ENCODE peak calls at places on chromosomes 1 and 21, in eight cellular contexts. One of them, this sample, is unnamed.

GRCh38 chr1:246687002-246687401 is 37.2 kb upstream of the SCCPDH start:
- DNase-seq in hepatocyte: no peak
- DNase-seq in cardiac muscle cell: no peak
- DNase-seq in neural progenitor cell: peak; percentile 64
- DNase-seq in bronchial epithelial cell: no peak
- DNase-seq in tibial nerve: no peak
- DNase-seq in H9: peak; percentile 68
- DNase-seq in CD4-positive, CD25-positive, alpha-beta regulatory T cell: no peak
- DNase-seq in this sample: no peak

GRCh38 chr1:221715321-221716169 is 26.3 kb downstream of the DUSP10 start:
- DNase-seq in bronchial epithelial cell: peak; percentile 64
- DNase-seq in CD4-positive, CD25-positive, alpha-beta regulatory T cell: peak; percentile 43
- DNase-seq in neural progenitor cell: peak; percentile 32
- DNase-seq in hepatocyte: peak; percentile 47
- DNase-seq in tibial nerve: no peak
- DNase-seq in H9: peak; percentile 92
- DNase-seq in cardiac muscle cell: no peak
- DNase-seq in this sample: no peak

GRCh38 chr1:178109348-178110143 is 15.6 kb downstream of the RASAL2 start:
- DNase-seq in hepatocyte: no peak
- DNase-seq in tibial nerve: no peak
- DNase-seq in cardiac muscle cell: no peak
- DNase-seq in neural progenitor cell: no peak
- DNase-seq in bronchial epithelial cell: peak; percentile 74
- DNase-seq in CD4-positive, CD25-positive, alpha-beta regulatory T cell: no peak
- DNase-seq in H9: no peak
- DNase-seq in this sample: no peak

GRCh38 chr1:235415008-235415904 is 48.0 kb downstream of the TBCE start:
- DNase-seq in bronchial epithelial cell: peak; percentile 71
- DNase-seq in neural progenitor cell: peak; percentile 82
- DNase-seq in H9: peak; percentile 74
- DNase-seq in CD4-positive, CD25-positive, alpha-beta regulatory T cell: peak; percentile 61
- DNase-seq in hepatocyte: peak; percentile 82
- DNase-seq in cardiac muscle cell: peak; percentile 88
- DNase-seq in tibial nerve: peak; percentile 40
- DNase-seq in this sample: peak; percentile 20

GRCh38 chr21:45379171-45379900 is 25.6 kb upstream of the COL18A1 start:
- DNase-seq in bronchial epithelial cell: no peak
- DNase-seq in hepatocyte: no peak
- DNase-seq in tibial nerve: no peak
- DNase-seq in neural progenitor cell: no peak
- DNase-seq in H9: no peak
- DNase-seq in cardiac muscle cell: no peak
- DNase-seq in CD4-positive, CD25-positive, alpha-beta regulatory T cell: no peak
- DNase-seq in this sample: no peak

GRCh38 chr1:3196577-3197245 is 127.7 kb downstream of the PRDM16 start:
- DNase-seq in bronchial epithelial cell: no peak
- DNase-seq in CD4-positive, CD25-positive, alpha-beta regulatory T cell: no peak
- DNase-seq in cardiac muscle cell: no peak
- DNase-seq in H9: no peak
- DNase-seq in hepatocyte: no peak
- DNase-seq in neural progenitor cell: no peak
- DNase-seq in tibial nerve: no peak
- DNase-seq in this sample: no peak

GRCh38 chr21:36310016-36310415 is 10.0 kb upstream of the MORC3 start:
- DNase-seq in tibial nerve: no peak
- DNase-seq in H9: no peak
- DNase-seq in neural progenitor cell: no peak
- DNase-seq in CD4-positive, CD25-positive, alpha-beta regulatory T cell: peak; percentile 43
- DNase-seq in hepatocyte: no peak
- DNase-seq in bronchial epithelial cell: no peak
- DNase-seq in cardiac muscle cell: no peak
- DNase-seq in this sample: no peak

GRCh38 chr1:19091539-19091938 is 118.5 kb downstream of the UBR4 start:
- DNase-seq in CD4-positive, CD25-positive, alpha-beta regulatory T cell: no peak
- DNase-seq in cardiac muscle cell: peak; percentile 15
- DNase-seq in neural progenitor cell: no peak
- DNase-seq in H9: no peak
- DNase-seq in hepatocyte: no peak
- DNase-seq in bronchial epithelial cell: no peak
- DNase-seq in tibial nerve: no peak
- DNase-seq in this sample: no peak

GRCh38 chr21:32423320-32423719 is 10.8 kb downstream of the EVA1C start:
- DNase-seq in neural progenitor cell: no peak
- DNase-seq in bronchial epithelial cell: peak; percentile 78
- DNase-seq in H9: no peak
- DNase-seq in hepatocyte: no peak
- DNase-seq in cardiac muscle cell: peak; percentile 63
- DNase-seq in tibial nerve: no peak
- DNase-seq in CD4-positive, CD25-positive, alpha-beta regulatory T cell: no peak
- DNase-seq in this sample: no peak

GRCh38 chr21:35525443-35525842 is 476.3 kb upstream of the RUNX1 start:
- DNase-seq in CD4-positive, CD25-positive, alpha-beta regulatory T cell: peak; percentile 26
- DNase-seq in H9: no peak
- DNase-seq in cardiac muscle cell: no peak
- DNase-seq in neural progenitor cell: no peak
- DNase-seq in tibial nerve: no peak
- DNase-seq in hepatocyte: no peak
- DNase-seq in bronchial epithelial cell: peak; percentile 88
- DNase-seq in this sample: no peak

GRCh38 chr21:38950388-38951094 is 144.8 kb downstream of the ETS2 start:
- DNase-seq in cardiac muscle cell: peak; percentile 49
- DNase-seq in bronchial epithelial cell: peak; percentile 61
- DNase-seq in CD4-positive, CD25-positive, alpha-beta regulatory T cell: no peak
- DNase-seq in tibial nerve: no peak
- DNase-seq in neural progenitor cell: no peak
- DNase-seq in hepatocyte: peak; percentile 77
- DNase-seq in H9: no peak
- DNase-seq in this sample: no peak

GRCh38 chr21:42010507-42011493 is 640 bp upstream of the ZBTB21 start:
- DNase-seq in CD4-positive, CD25-positive, alpha-beta regulatory T cell: peak; percentile 43
- DNase-seq in tibial nerve: no peak
- DNase-seq in hepatocyte: peak; percentile 58
- DNase-seq in H9: peak; percentile 43
- DNase-seq in bronchial epithelial cell: no peak
- DNase-seq in neural progenitor cell: peak; percentile 74
- DNase-seq in cardiac muscle cell: peak; percentile 13
- DNase-seq in this sample: no peak

GRCh38 chr1:182210417-182210816 is 148.9 kb upstream of the ZNF648 start:
- DNase-seq in hepatocyte: no peak
- DNase-seq in bronchial epithelial cell: no peak
- DNase-seq in CD4-positive, CD25-positive, alpha-beta regulatory T cell: no peak
- DNase-seq in H9: no peak
- DNase-seq in tibial nerve: no peak
- DNase-seq in neural progenitor cell: no peak
- DNase-seq in cardiac muscle cell: no peak
- DNase-seq in this sample: no peak

GRCh38 chr1:231611111-231611510 is 15.5 kb upstream of the DISC1 start:
- DNase-seq in tibial nerve: no peak
- DNase-seq in bronchial epithelial cell: no peak
- DNase-seq in H9: no peak
- DNase-seq in neural progenitor cell: no peak
- DNase-seq in hepatocyte: no peak
- DNase-seq in cardiac muscle cell: no peak
- DNase-seq in CD4-positive, CD25-positive, alpha-beta regulatory T cell: no peak
- DNase-seq in this sample: no peak
- H3K27me3 ChIP-seq in tibial nerve: no peaks in the 10 kb centered on the region
- H3K27me3 ChIP-seq in bronchial epithelial cell: no peaks in the 10 kb centered on the region
- H3K27me3 ChIP-seq in H9: no peaks in the 10 kb centered on the region
- H3K27me3 ChIP-seq in neural progenitor cell: peaks cover 46% of the 10 kb centered on the region
- H3K27me3 ChIP-seq in hepatocyte: peaks cover 6% of the 10 kb centered on the region
- H3K27me3 ChIP-seq in cardiac muscle cell: no peaks in the 10 kb centered on the region
- H3K27me3 ChIP-seq in CD4-positive, CD25-positive, alpha-beta regulatory T cell: no peaks in the 10 kb centered on the region
- H3K27me3 ChIP-seq in this sample: no peaks in the 10 kb centered on the region

GRCh38 chr1:212710566-212710965 is 10.9 kb upstream of the BATF3 start:
- DNase-seq in tibial nerve: no peak
- DNase-seq in hepatocyte: no peak
- DNase-seq in neural progenitor cell: no peak
- DNase-seq in CD4-positive, CD25-positive, alpha-beta regulatory T cell: no peak
- DNase-seq in H9: no peak
- DNase-seq in bronchial epithelial cell: no peak
- DNase-seq in cardiac muscle cell: no peak
- DNase-seq in this sample: no peak
- H3K27me3 ChIP-seq in tibial nerve: no peaks in the 10 kb centered on the region
- H3K27me3 ChIP-seq in hepatocyte: no peaks in the 10 kb centered on the region
- H3K27me3 ChIP-seq in neural progenitor cell: no peaks in the 10 kb centered on the region
- H3K27me3 ChIP-seq in CD4-positive, CD25-positive, alpha-beta regulatory T cell: no peaks in the 10 kb centered on the region
- H3K27me3 ChIP-seq in H9: no peaks in the 10 kb centered on the region
- H3K27me3 ChIP-seq in bronchial epithelial cell: no peaks in the 10 kb centered on the region
- H3K27me3 ChIP-seq in cardiac muscle cell: no peaks in the 10 kb centered on the region
- H3K27me3 ChIP-seq in this sample: no peaks in the 10 kb centered on the region

GRCh38 chr1:34866762-34867109 is 7.2 kb upstream of the SMIM12 start:
- DNase-seq in bronchial epithelial cell: no peak
- DNase-seq in tibial nerve: no peak
- DNase-seq in hepatocyte: no peak
- DNase-seq in neural progenitor cell: no peak
- DNase-seq in H9: no peak
- DNase-seq in CD4-positive, CD25-positive, alpha-beta regulatory T cell: no peak
- DNase-seq in cardiac muscle cell: no peak
- DNase-seq in this sample: no peak
- H3K27me3 ChIP-seq in bronchial epithelial cell: peaks cover 2% of the 10 kb centered on the region
- H3K27me3 ChIP-seq in tibial nerve: no peaks in the 10 kb centered on the region
- H3K27me3 ChIP-seq in hepatocyte: peaks cover 7% of the 10 kb centered on the region
- H3K27me3 ChIP-seq in neural progenitor cell: peaks cover 68% of the 10 kb centered on the region
- H3K27me3 ChIP-seq in H9: no peaks in the 10 kb centered on the region
- H3K27me3 ChIP-seq in CD4-positive, CD25-positive, alpha-beta regulatory T cell: peaks cover 3% of the 10 kb centered on the region
- H3K27me3 ChIP-seq in cardiac muscle cell: peaks cover 44% of the 10 kb centered on the region
- H3K27me3 ChIP-seq in this sample: no peaks in the 10 kb centered on the region

GRCh38 chr1:22365331-22366295 is 86.0 kb upstream of the ZBTB40 start:
- DNase-seq in H9: no peak
- DNase-seq in bronchial epithelial cell: no peak
- DNase-seq in cardiac muscle cell: no peak
- DNase-seq in tibial nerve: no peak
- DNase-seq in CD4-positive, CD25-positive, alpha-beta regulatory T cell: no peak
- DNase-seq in neural progenitor cell: no peak
- DNase-seq in hepatocyte: no peak
- DNase-seq in this sample: no peak

GRCh38 chr1:22364764-22365163 is 86.9 kb upstream of the ZBTB40 start:
- DNase-seq in cardiac muscle cell: no peak
- DNase-seq in tibial nerve: no peak
- DNase-seq in bronchial epithelial cell: no peak
- DNase-seq in hepatocyte: no peak
- DNase-seq in H9: peak; percentile 65
- DNase-seq in neural progenitor cell: no peak
- DNase-seq in CD4-positive, CD25-positive, alpha-beta regulatory T cell: no peak
- DNase-seq in this sample: no peak

GRCh38 chr1:22362626-22363402 is 88.8 kb upstream of the ZBTB40 start:
- DNase-seq in CD4-positive, CD25-positive, alpha-beta regulatory T cell: no peak
- DNase-seq in hepatocyte: no peak
- DNase-seq in bronchial epithelial cell: no peak
- DNase-seq in tibial nerve: no peak
- DNase-seq in neural progenitor cell: no peak
- DNase-seq in cardiac muscle cell: no peak
- DNase-seq in H9: no peak
- DNase-seq in this sample: no peak

GRCh38 chr1:22364326-22364650 is 87.4 kb upstream of the ZBTB40 start:
- DNase-seq in bronchial epithelial cell: no peak
- DNase-seq in tibial nerve: no peak
- DNase-seq in cardiac muscle cell: no peak
- DNase-seq in CD4-positive, CD25-positive, alpha-beta regulatory T cell: no peak
- DNase-seq in H9: no peak
- DNase-seq in neural progenitor cell: no peak
- DNase-seq in hepatocyte: no peak
- DNase-seq in this sample: no peak

DNA sequence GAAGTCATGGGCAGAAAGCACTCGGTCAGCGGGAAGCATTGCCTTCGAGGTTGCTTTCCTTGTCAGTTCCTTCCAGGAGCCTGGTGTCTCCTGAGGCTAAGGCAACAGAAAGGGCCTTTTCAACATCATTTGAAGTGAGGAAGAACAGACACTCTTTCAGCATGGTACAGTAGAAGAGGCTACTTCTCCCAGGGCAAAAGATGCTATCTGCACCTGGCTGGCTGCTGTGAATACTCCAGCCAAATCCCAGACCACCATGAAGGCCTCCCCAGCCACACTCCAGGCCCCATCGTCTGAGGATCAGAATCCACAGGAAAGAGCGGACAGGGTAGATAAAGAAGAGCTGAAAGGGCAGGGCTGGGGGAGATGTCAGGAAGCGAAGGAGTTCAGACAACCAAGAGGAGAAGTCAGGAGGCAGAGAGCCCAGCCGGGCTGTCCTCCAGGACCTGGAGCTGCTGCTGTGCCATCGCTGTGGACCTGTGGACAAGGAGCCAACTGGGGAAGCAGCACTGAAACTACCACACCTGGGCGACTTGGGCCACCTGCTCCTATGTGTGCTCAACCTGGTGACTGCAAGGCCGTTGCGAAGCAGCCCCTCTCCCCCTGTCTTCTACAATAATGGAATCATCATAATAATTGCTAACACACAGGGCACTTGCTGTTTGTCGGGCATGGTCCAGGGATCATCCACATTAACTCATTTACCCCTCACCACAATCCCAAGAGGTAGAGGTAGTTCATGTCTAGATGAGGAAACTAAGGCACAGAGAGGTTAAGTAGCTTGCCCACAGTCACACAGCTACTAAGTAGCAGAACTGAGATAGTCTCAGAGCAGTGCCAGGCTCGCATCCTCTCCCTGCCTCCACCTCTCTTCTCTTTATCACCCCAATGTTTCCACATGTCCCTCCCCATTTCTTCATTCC is 88.0 kb upstream of the ZBTB40 start:
- DNase-seq in hepatocyte: no peak
- DNase-seq in CD4-positive, CD25-positive, alpha-beta regulatory T cell: no peak
- DNase-seq in tibial nerve: no peak
- DNase-seq in bronchial epithelial cell: no peak
- DNase-seq in neural progenitor cell: no peak
- DNase-seq in cardiac muscle cell: no peak
- DNase-seq in H9: no peak
- DNase-seq in this sample: no peak
- H3K27me3 ChIP-seq in hepatocyte: peaks cover 10% of the 10 kb centered on the region
- H3K27me3 ChIP-seq in CD4-positive, CD25-positive, alpha-beta regulatory T cell: peaks cover 9% of the 10 kb centered on the region
- H3K27me3 ChIP-seq in tibial nerve: peaks cover 34% of the 10 kb centered on the region
- H3K27me3 ChIP-seq in bronchial epithelial cell: no peaks in the 10 kb centered on the region
- H3K27me3 ChIP-seq in neural progenitor cell: peaks cover 15% of the 10 kb centered on the region
- H3K27me3 ChIP-seq in cardiac muscle cell: peaks cover 57% of the 10 kb centered on the region
- H3K27me3 ChIP-seq in H9: no peaks in the 10 kb centered on the region
- H3K27me3 ChIP-seq in this sample: no peaks in the 10 kb centered on the region

This sample was measured in gastrocnemius medialis.